ENCODE peak calls at places on chromosomes 3 and 15, in six cellular contexts. A is GM12865, J is Calu3, H is heart left ventricle, L is HFFc6, W is endothelial cell. S is an unnamed sample.

GRCh38 chr3:128727059-128727458 is 1.1 kb downstream of the RAB7A start:
- DNase-seq in H (no peak), L (no peak), A (no peak), J (no peak), W (no peak), S (no peak)

GRCh38 chr15:95409924-95410323 is 920.6 kb upstream of the NR2F2 start:
- DNase-seq in J (no peak), H (no peak), L (no peak), W (no peak), A (no peak), S (no peak)

GRCh38 chr3:16112910-16113504 is 61.5 kb upstream of the GALNT15 start:
- DNase-seq in W (no peak), J (no peak), H (no peak), L (peak), A (no peak), S (no peak)

GRCh38 chr3:44208086-44208485 is 33.6 kb upstream of the TOPAZ1 start:
- DNase-seq in A (no peak), H (no peak), W (no peak), J (no peak), L (peak), S (no peak)

GRCh38 chr3:25785826-25786225 is 2.6 kb upstream of the NGLY1 start:
- DNase-seq in H (no peak), A (no peak), J (no peak), L (no peak), W (no peak), S (no peak)

GRCh38 chr3:8996681-8997121 is 33.4 kb upstream of the RAD18 start:
- DNase-seq in A (no peak), W (peak), H (no peak), L (peak), J (no peak), S (no peak)

GRCh38 chr15:83565553-83566159 is 88.3 kb upstream of the ADAMTSL3 start:
- DNase-seq in H (no peak), W (peak), J (peak), A (peak), L (no peak), S (peak)

GRCh38 chr15:38671675-38672141 is 107.1 kb upstream of the RASGRP1 start:
- DNase-seq in H (no peak), W (no peak), J (no peak), A (peak), L (no peak), S (no peak)

GRCh38 chr3:15726043-15726442 is 71.7 kb downstream of the ANKRD28 start:
- DNase-seq in L (no peak), W (no peak), J (no peak), A (peak), H (no peak), S (no peak)

GRCh38 chr15:76576526-76577279 is 240.1 kb downstream of the ISL2 start:
- DNase-seq in J (peak), A (peak), W (no peak), H (peak), L (no peak), S (no peak)

GRCh38 chr15:57319919-57320542 is 56.3 kb upstream of the CGNL1 start:
- DNase-seq in L (no peak), W (no peak), J (no peak), A (no peak), H (no peak), S (no peak)

GRCh38 chr15:71664622-71665021 is 145.7 kb upstream of the NR2E3 start:
- DNase-seq in A (no peak), W (no peak), H (no peak), J (no peak), L (no peak), S (no peak)

GRCh38 chr15:47514251-47514652 is 203.1 kb upstream of the SEMA6D start:
- DNase-seq in W (no peak), L (peak), J (no peak), A (no peak), H (no peak), S (no peak)

GRCh38 chr3:11161666-11162065 is 7.4 kb downstream of the HRH1 start:
- DNase-seq in J (no peak), W (no peak), H (no peak), L (no peak), A (no peak), S (no peak)
- TF ChIP-seq CTCF in J (no peak), W (no peak), H (no peak), L (no peak), A (no peak), S (no peak)

GRCh38 chr3:157111578-157111977 is 48.4 kb downstream of the CCNL1 start:
- DNase-seq in W (no peak), L (no peak), A (no peak), H (no peak), J (no peak), S (no peak)

GRCh38 chr3:157115069-157116006 is 44.6 kb downstream of the CCNL1 start:
- DNase-seq in J (peak), A (no peak), L (peak), H (no peak), W (no peak), S (no peak)

GRCh38 chr3:157116017-157116416 is 43.9 kb downstream of the CCNL1 start:
- DNase-seq in J (no peak), A (no peak), W (no peak), L (no peak), H (no peak), S (no peak)

GRCh38 chr3:157112536-157112935 is 47.4 kb downstream of the CCNL1 start:
- DNase-seq in W (no peak), J (no peak), L (no peak), A (no peak), H (no peak), S (no peak)

GRCh38 chr3:157113832-157114505 is 46.0 kb downstream of the CCNL1 start:
- DNase-seq in A (no peak), H (no peak), L (no peak), W (no peak), J (no peak), S (no peak)
- TF ChIP-seq CTCF in A (peak), H (no peak), L (peak), W (no peak), J (no peak), S (no peak)

DNA sequence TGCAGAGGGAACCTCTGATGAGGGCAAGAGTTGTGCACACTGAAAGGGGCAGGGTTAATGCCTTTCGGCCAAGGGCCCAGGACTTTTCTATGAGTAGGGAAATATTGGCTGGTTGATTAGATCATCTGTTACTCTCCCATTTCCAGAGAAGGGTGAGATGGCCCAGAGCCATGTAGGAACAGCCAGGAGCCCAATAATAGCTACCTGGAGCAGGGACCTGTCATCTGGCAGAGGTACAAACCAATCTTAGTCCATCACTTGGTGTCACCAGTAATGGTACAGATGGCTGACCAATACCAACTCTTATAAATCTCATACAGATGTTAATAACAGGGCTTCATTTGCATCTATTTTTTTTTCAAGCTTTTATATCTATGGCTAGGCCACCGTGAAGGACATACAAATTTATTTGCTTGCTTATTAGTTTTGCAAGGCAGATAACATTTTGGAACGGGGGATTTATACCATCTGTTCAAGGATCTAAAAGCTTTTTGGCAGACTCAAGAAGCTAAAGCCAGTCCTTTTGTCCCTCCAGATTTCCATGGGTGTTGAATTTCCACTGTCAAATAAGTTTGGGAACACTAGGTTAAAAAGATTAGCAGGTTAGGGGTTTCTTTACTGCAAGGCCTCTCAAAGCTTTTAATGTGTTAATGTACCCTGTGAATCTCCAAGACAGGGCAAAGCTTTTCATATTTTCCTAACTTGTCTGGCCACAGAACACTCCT is 79.3 kb downstream of the TNIK start:
- DNase-seq in W (no peak), A (no peak), J (no peak), H (no peak), L (no peak), S (no peak)
- TF ChIP-seq CTCF in W (no peak), A (no peak), J (no peak), H (no peak), L (no peak), S (no peak)

DNA sequence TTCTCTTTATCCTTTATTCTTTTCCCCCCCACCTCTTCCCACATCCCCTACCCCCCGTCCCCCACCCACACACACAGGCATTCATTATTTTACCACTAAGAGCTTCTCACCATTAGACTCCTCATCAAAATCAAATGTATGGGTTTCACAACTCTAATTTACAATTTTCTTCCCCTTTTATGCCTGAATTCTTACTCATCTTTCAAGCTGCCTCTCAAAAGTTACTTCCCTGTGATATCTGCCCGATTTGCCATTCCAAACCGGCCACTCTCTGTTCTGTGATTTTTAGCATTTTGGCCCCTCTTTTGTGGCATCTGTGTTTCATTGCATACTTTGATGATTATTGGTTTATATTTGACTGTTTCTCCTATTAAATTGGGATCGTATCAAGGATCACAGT is 42.2 kb downstream of the SLC9A9 start:
- DNase-seq in W (no peak), A (no peak), H (no peak), J (no peak), L (no peak), S (no peak)
- TF ChIP-seq CTCF in W (no peak), A (no peak), H (no peak), J (no peak), L (no peak), S (no peak)

GRCh38 chr3:124850633-124851032 is 36.5 kb downstream of the ITGB5 start:
- DNase-seq in W (no peak), A (no peak), J (no peak), L (peak), H (no peak), S (no peak)
- TF ChIP-seq CTCF in W (no peak), A (no peak), J (no peak), L (peak), H (no peak), S (no peak)

GRCh38 chr15:50452927-50453326 is 28.7 kb downstream of the USP8 start:
- DNase-seq in A (no peak), W (no peak), J (no peak), L (no peak), H (no peak), S (no peak)
- TF ChIP-seq CTCF in A (no peak), W (no peak), J (no peak), L (no peak), H (no peak), S (no peak)